ENCODE peak calls at places on chromosomes 3 and 15, in six cellular contexts. T, E, U, V, F and J are unnamed samples.

GRCh38 chr3:141425523-141426233 is 57.4 kb downstream of the ZBTB38 start:
- DNase-seq in E (no peak), V (no peak), F (no peak), U (no peak), T (no peak), J (no peak)

GRCh38 chr15:63042879-63043340 is 363 bp downstream of the TPM1 start:
- DNase-seq in U (peak; percentile 64), T (no peak), F (no peak), E (no peak), V (peak; percentile 47), J (no peak)

GRCh38 chr3:109532257-109533216 is 195.2 kb upstream of the DPPA4 start:
- DNase-seq in U (peak; percentile 27), E (peak; percentile 9), T (peak; percentile 33), F (peak; percentile 59), V (no peak), J (peak; percentile 39)

GRCh38 chr3:31858439-31858838 is 122.6 kb downstream of the OSBPL10 start:
- DNase-seq in T (no peak), E (no peak), V (no peak), F (no peak), U (no peak), J (no peak)

GRCh38 chr3:192038726-192039125 is 577.8 kb downstream of the PYDC2 start:
- DNase-seq in V (no peak), E (no peak), U (no peak), T (no peak), F (no peak), J (no peak)

GRCh38 chr3:61315874-61316273 is 64.6 kb upstream of the FHIT start:
- DNase-seq in U (no peak), T (no peak), F (no peak), E (no peak), V (no peak), J (no peak)

GRCh38 chr15:85154061-85154460 is 172.4 kb downstream of the PDE8A start:
- DNase-seq in V (no peak), F (no peak), U (no peak), T (no peak), E (no peak), J (no peak)

GRCh38 chr15:48680841-48681240 is 35.3 kb upstream of the FBN1 start:
- DNase-seq in F (no peak), U (no peak), V (no peak), E (no peak), T (no peak), J (no peak)

GRCh38 chr3:23077126-23077525 is 126.0 kb upstream of the UBE2E2 start:
- DNase-seq in E (no peak), F (no peak), U (no peak), V (no peak), T (no peak), J (no peak)

GRCh38 chr3:182983811-182984210 is 3.5 kb upstream of the DCUN1D1 start:
- DNase-seq in T (no peak), V (no peak), E (no peak), U (no peak), F (no peak), J (no peak)

GRCh38 chr3:47985376-47985775 is 30.8 kb downstream of the MAP4 start:
- DNase-seq in U (no peak), T (no peak), V (no peak), E (no peak), F (no peak), J (no peak)

GRCh38 chr15:100890059-100890720 is 10.6 kb downstream of the ALDH1A3 start:
- DNase-seq in V (no peak), U (no peak), T (no peak), F (no peak), E (no peak), J (no peak)

GRCh38 chr3:49785565-49786356 is 581 bp downstream of the IP6K1 start:
- DNase-seq in T (peak; percentile 39), F (peak; percentile 35), E (no peak), V (no peak), U (peak; percentile 59), J (peak; percentile 47)

GRCh38 chr3:172903642-172904041 is 153.1 kb downstream of the ECT2 start:
- DNase-seq in U (peak; percentile 27), V (no peak), E (no peak), T (no peak), F (no peak), J (no peak)

GRCh38 chr3:113516115-113516505 is 1.2 kb upstream of the SPICE1 start:
- DNase-seq in E (no peak), T (no peak), F (peak; percentile 47), U (peak; percentile 37), V (peak; percentile 24), J (peak; percentile 42)

GRCh38 chr3:107062787-107063186 is 314.5 kb upstream of the CCDC54 start:
- DNase-seq in U (no peak), T (no peak), F (no peak), V (no peak), E (no peak), J (no peak)

GRCh38 chr15:42084465-42085235 is 9.7 kb downstream of the PLA2G4D start:
- DNase-seq in V (peak; percentile 66), E (peak; percentile 61), U (peak; percentile 89), T (peak; percentile 81), F (peak; percentile 85), J (peak; percentile 80)

GRCh38 chr3:71045917-71046282 is 537.6 kb downstream of the FOXP1 start:
- DNase-seq in V (no peak), F (no peak), T (no peak), E (no peak), U (no peak), J (no peak)

GRCh38 chr3:11930084-11930483 is 74.1 kb upstream of the SYN2 start:
- DNase-seq in U (no peak), V (no peak), T (no peak), F (no peak), E (no peak), J (no peak)

GRCh38 chr3:49701388-49702077 is 12.2 kb downstream of the RNF123 start:
- DNase-seq in T (no peak), E (no peak), F (no peak), U (peak; percentile 71), V (no peak), J (no peak)

GRCh38 chr3:37899101-37899707 is 37.5 kb downstream of the CTDSPL start:
- DNase-seq in V (no peak), T (no peak), F (no peak), E (no peak), U (no peak), J (no peak)

GRCh38 chr3:15023249-15023648 is 41.9 kb downstream of the MRPS25 start:
- DNase-seq in F (no peak), V (no peak), E (no peak), U (peak; percentile 49), T (no peak), J (no peak)

GRCh38 chr3:37768107-37768809 is 93.4 kb upstream of the CTDSPL start:
- DNase-seq in F (peak; percentile 69), V (no peak), U (no peak), E (no peak), T (peak; percentile 70), J (peak; percentile 25)

GRCh38 chr3:57951106-57951882 is 56.9 kb upstream of the FLNB start:
- DNase-seq in F (peak; percentile 70), U (peak; percentile 44), E (peak; percentile 64), T (peak; percentile 48), V (peak; percentile 65), J (peak; percentile 60)

GRCh38 chr3:107124885-107125284 is 252.4 kb upstream of the CCDC54 start:
- DNase-seq in F (no peak), U (no peak), V (no peak), T (no peak), E (no peak), J (no peak)

GRCh38 chr3:43161684-43162512 is 56.0 kb upstream of the POMGNT2 start:
- DNase-seq in V (no peak), T (no peak), F (no peak), U (peak; percentile 47), E (no peak), J (no peak)

GRCh38 chr3:127769284-127770081 is 52.8 kb downstream of the MGLL start:
- DNase-seq in T (no peak), V (no peak), F (no peak), E (no peak), U (no peak), J (no peak)

GRCh38 chr3:143127801-143128200 is 8.2 kb downstream of the CHST2 start:
- DNase-seq in T (no peak), V (no peak), F (no peak), U (no peak), E (no peak), J (no peak)

GRCh38 chr3:160735801-160736200 is 20.2 kb upstream of the PPM1L start:
- DNase-seq in V (no peak), U (no peak), E (no peak), T (no peak), F (no peak), J (no peak)

GRCh38 chr15:20645956-20646355 is 104.4 kb upstream of the GOLGA6L6 start:
- DNase-seq in U (no peak), F (peak; percentile 84), T (no peak), E (peak; percentile 43), V (no peak), J (peak; percentile 31)

GRCh38 chr3:110814170-110815007 is 257.2 kb upstream of the NECTIN3 start:
- DNase-seq in V (no peak), F (no peak), U (no peak), E (no peak), T (no peak), J (peak; percentile 14)

GRCh38 chr15:94168250-94168649 is 63.1 kb upstream of the MCTP2 start:
- DNase-seq in E (no peak), U (no peak), F (no peak), V (no peak), T (no peak), J (no peak)

GRCh38 chr3:29128004-29128403 is 152.9 kb upstream of the RBMS3 start:
- DNase-seq in U (peak; percentile 7), F (no peak), V (no peak), E (no peak), T (no peak), J (no peak)

GRCh38 chr3:147688868-147689267 is 279.7 kb downstream of the ZIC1 start:
- DNase-seq in F (no peak), E (no peak), U (no peak), T (no peak), V (no peak), J (no peak)
- TF ChIP-seq EP300 in F (no peak), E (no peak), U (no peak), T (no peak), V (no peak), J (no peak)

DNA sequence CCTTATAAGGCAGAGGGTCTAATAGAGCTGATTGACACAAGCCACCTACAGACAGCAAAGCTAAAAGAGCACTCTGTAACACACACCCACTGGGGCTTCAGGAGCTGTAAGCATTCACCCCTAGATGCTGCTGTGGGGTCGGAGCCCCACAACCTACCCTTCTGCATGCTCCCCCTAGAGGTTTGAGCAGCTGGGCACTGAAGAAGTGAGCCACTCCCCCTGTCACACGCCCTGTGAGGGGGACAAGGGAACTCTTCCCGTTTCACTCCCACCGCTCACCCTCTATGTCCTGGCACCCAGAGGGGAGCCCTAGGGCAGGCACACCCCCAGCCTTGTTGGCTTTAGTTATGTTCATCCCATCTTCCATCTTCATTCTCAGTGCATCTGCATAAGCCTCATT is 9.4 kb upstream of the CSTA start:
- DNase-seq in T (no peak), E (no peak), F (no peak), V (no peak), U (no peak), J (no peak)
- TF ChIP-seq CTCF in T (no peak), E (no peak), F (no peak), V (no peak), U (no peak), J (no peak)

GRCh38 chr3:158109804-158110657 is at the start of gene RSRC1:
- DNase-seq in T (peak; percentile 84), E (peak; percentile 84), U (peak; percentile 90), F (peak; percentile 90), V (peak; percentile 67), J (peak; percentile 86)
- TF ChIP-seq EP300 in T (no peak), E (no peak), U (no peak), F (no peak), V (no peak), J (no peak)

GRCh38 chr3:39103324-39103693 is 4.1 kb downstream of the GORASP1 start:
- DNase-seq in V (no peak), U (no peak), E (no peak), T (no peak), F (no peak), J (no peak)
- TF ChIP-seq CTCF in V (no peak), U (peak; percentile 14), E (no peak), T (no peak), F (no peak), J (no peak)